ENCODE peak calls at places on chromosomes 6 and 20, in six cellular contexts. E is nephron progenitor cell; O is natural killer cell treated with Interleukin-12 subunit alpha and Interleukin-12 subunit beta and Interleukin-15 and Interleukin-18, amount 100 ng/mL, for 72 hours; J is nucleus accumbens; G is T-helper 2 cell; T is foreskin fibroblast. I is an unnamed sample.

GRCh38 chr6:8113260-8113659 is 10.9 kb upstream of the EEF1E1 start:
- DNase-seq in E (no peak), O (no peak), J (no peak), G (no peak), T (peak), I (no peak)

GRCh38 chr20:44166008-44166407 is 21.0 kb downstream of the JPH2 start:
- DNase-seq in E (no peak), O (no peak), J (no peak), G (no peak), T (peak), I (no peak)

GRCh38 chr6:10976571-10976970 is 67.5 kb downstream of the ELOVL2 start:
- DNase-seq in E (peak), O (no peak), J (no peak), G (no peak), T (peak), I (no peak)

GRCh38 chr20:53128024-53128423 is 155.9 kb downstream of the TSHZ2 start:
- DNase-seq in E (no peak), O (no peak), J (no peak), G (no peak), T (no peak), I (no peak)

GRCh38 chr20:61254881-61255589 is 3.0 kb downstream of the CDH4 start:
- DNase-seq in E (no peak), O (no peak), J (no peak), G (no peak), T (peak), I (no peak)

GRCh38 chr6:137919837-137920304 is 52.8 kb downstream of the TNFAIP3 start:
- DNase-seq in E (no peak), O (no peak), J (no peak), G (no peak), T (no peak), I (no peak)

GRCh38 chr6:56214304-56215101 is 32.9 kb downstream of the COL21A1 start:
- DNase-seq in E (no peak), O (no peak), J (no peak), G (no peak), T (no peak), I (no peak)

GRCh38 chr20:58691405-58691772 is 1.2 kb upstream of the NPEPL1 start:
- DNase-seq in E (no peak), O (no peak), J (no peak), G (no peak), T (no peak), I (no peak)

GRCh38 chr20:47762699-47763098 is 22.6 kb downstream of the SULF2 start:
- DNase-seq in E (no peak), O (no peak), J (no peak), G (no peak), T (peak), I (no peak)

GRCh38 chr20:50645253-50646068 is 45.9 kb downstream of the RIPOR3 start:
- DNase-seq in E (peak), O (no peak), J (no peak), G (no peak), T (peak), I (no peak)

GRCh38 chr20:61185181-61185580 is 66.9 kb upstream of the CDH4 start:
- DNase-seq in E (no peak), O (no peak), J (no peak), G (no peak), T (no peak), I (no peak)

GRCh38 chr20:58706150-58706892 is 13.7 kb downstream of the NPEPL1 start:
- DNase-seq in E (no peak), O (no peak), J (no peak), G (no peak), T (no peak), I (no peak)

GRCh38 chr6:142531727-142532126 is 229.9 kb downstream of the ADGRG6 start:
- DNase-seq in E (no peak), O (no peak), J (no peak), G (no peak), T (no peak), I (no peak)

GRCh38 chr6:163722293-163722692 is 307.8 kb downstream of the QKI start:
- DNase-seq in E (no peak), O (no peak), J (no peak), G (no peak), T (no peak), I (no peak)

GRCh38 chr6:119326291-119327005 is 23.1 kb downstream of the MAN1A1 start:
- DNase-seq in E (no peak), O (no peak), J (no peak), G (no peak), T (no peak), I (no peak)

GRCh38 chr20:53444386-53444785 is 149.3 kb downstream of the ZNF217 start:
- DNase-seq in E (peak), O (no peak), J (no peak), G (no peak), T (no peak), I (no peak)

GRCh38 chr20:53751394-53752368 is 158.0 kb upstream of the ZNF217 start:
- DNase-seq in E (no peak), O (no peak), J (no peak), G (peak), T (no peak), I (peak)

GRCh38 chr6:31356216-31356945 is 598 bp downstream of the HLA-B start:
- DNase-seq in E (peak), O (peak), J (no peak), G (peak), T (peak), I (peak)

GRCh38 chr6:112189494-112189893 is 64.9 kb downstream of the LAMA4 start:
- DNase-seq in E (no peak), O (no peak), J (no peak), G (no peak), T (peak), I (no peak)

GRCh38 chr6:3232017-3232838 is 4.8 kb upstream of the TUBB2B start:
- DNase-seq in E (no peak), O (no peak), J (no peak), G (no peak), T (no peak), I (no peak)

GRCh38 chr6:139126255-139126654 is 8.6 kb upstream of the HECA start:
- DNase-seq in E (no peak), O (no peak), J (no peak), G (no peak), T (peak), I (no peak)

GRCh38 chr20:48965189-48965910 is 43.8 kb downstream of the ARFGEF2 start:
- DNase-seq in E (no peak), O (no peak), J (no peak), G (no peak), T (peak), I (no peak)

GRCh38 chr20:39090881-39091280 is 128.7 kb downstream of the DHX35 start:
- DNase-seq in E (no peak), O (no peak), J (no peak), G (no peak), T (no peak), I (no peak)